ENCODE peak calls at places on chromosomes 16 and 17, in seven cellular contexts. B, U, S, X, R, N and K are unnamed samples.

GRCh38 chr17:6413073-6413472 is 21.8 kb downstream of the AIPL1 start:
- DNase-seq in B (no peak), U (peak), S (no peak), X (no peak), R (peak), N (no peak), K (no peak)

GRCh38 chr16:17166095-17166494 is 304.7 kb downstream of the XYLT1 start:
- DNase-seq in B (no peak), U (no peak), S (no peak), X (no peak), R (no peak), N (no peak), K (no peak)

GRCh38 chr17:77778636-77779524 is 179.6 kb upstream of the TNRC6C start:
- DNase-seq in B (no peak), U (no peak), S (no peak), X (no peak), R (peak), N (no peak), K (no peak)

GRCh38 chr17:48517478-48517877 is 13.3 kb downstream of the HOXB1 start:
- DNase-seq in B (no peak), U (no peak), S (no peak), X (no peak), R (no peak), N (no peak), K (no peak)

GRCh38 chr16:86229866-86230656 is 280.3 kb upstream of the FOXF1 start:
- DNase-seq in B (no peak), U (no peak), S (no peak), X (no peak), R (no peak), N (no peak), K (no peak)

GRCh38 chr16:20348365-20349185 is 3.9 kb downstream of the UMOD start:
- DNase-seq in B (no peak), U (no peak), S (no peak), X (no peak), R (no peak), N (no peak), K (no peak)

GRCh38 chr17:7886227-7887037 is 2.2 kb upstream of the CHD3 start:
- DNase-seq in B (peak), U (peak), S (peak), X (no peak), R (no peak), N (peak), K (no peak)

GRCh38 chr16:75379911-75380847 is 53.1 kb downstream of the CFDP1 start:
- DNase-seq in B (no peak), U (no peak), S (no peak), X (no peak), R (no peak), N (no peak), K (no peak)

GRCh38 chr16:63689068-63689467 is 1432.8 kb downstream of the CDH11 start:
- DNase-seq in B (no peak), U (no peak), S (no peak), X (no peak), R (no peak), N (no peak), K (peak)